ENCODE peak calls at places on chromosomes 12 and 14, in five cellular contexts. J is K562, G is lung, V is lower lobe of right lung, E is A549. I is an unnamed sample.
A peak's percentile ranks its signal among the peaks of the same experiment; 100 is the strongest.

GRCh38 chr14:89251066-89251465 is 166.0 kb downstream of the FOXN3 start:
- DNase-seq in V (no peak), E (no peak), J (no peak), G (no peak), I (peak; percentile 77)

GRCh38 chr14:74825008-74825407 is 50.9 kb downstream of the PROX2 start:
- DNase-seq in G (no peak), V (no peak), E (no peak), J (no peak), I (no peak)

GRCh38 chr12:92987846-92988621 is 58.9 kb upstream of the EEA1 start:
- DNase-seq in G (peak; percentile 32), E (no peak), J (no peak), V (peak; percentile 57), I (no peak)

GRCh38 chr12:24537241-24537860 is 411.6 kb downstream of the BCAT1 start:
- DNase-seq in G (no peak), J (no peak), E (no peak), V (no peak), I (no peak)

GRCh38 chr12:104296718-104297117 is 6.8 kb upstream of the EID3 start:
- DNase-seq in E (no peak), G (no peak), V (no peak), J (no peak), I (no peak)

GRCh38 chr14:57574617-57575288 is 81.1 kb upstream of the CCDC198 start:
- DNase-seq in J (no peak), V (no peak), E (no peak), G (no peak), I (no peak)

GRCh38 chr12:39378346-39378745 is 64.6 kb downstream of the KIF21A start:
- DNase-seq in V (no peak), G (no peak), J (no peak), E (no peak), I (no peak)

GRCh38 chr12:4276524-4277204 is 3.1 kb downstream of the CCND2 start:
- DNase-seq in J (peak; percentile 61), E (peak; percentile 76), G (peak; percentile 93), V (peak; percentile 85), I (peak; percentile 97)

GRCh38 chr12:630656-631632 is 32.3 kb downstream of the NINJ2 start:
- DNase-seq in V (peak; percentile 86), G (peak; percentile 85), E (no peak), J (no peak), I (no peak)

GRCh38 chr12:110547090-110547489 is 36.0 kb downstream of the PPTC7 start:
- DNase-seq in E (no peak), V (no peak), G (no peak), J (no peak), I (no peak)
- H3K4me3 ChIP-seq in E (no peak overlapping the region), V (no peak overlapping the region), G (no peak overlapping the region), J (no peak overlapping the region), I (no peak overlapping the region)

DNA sequence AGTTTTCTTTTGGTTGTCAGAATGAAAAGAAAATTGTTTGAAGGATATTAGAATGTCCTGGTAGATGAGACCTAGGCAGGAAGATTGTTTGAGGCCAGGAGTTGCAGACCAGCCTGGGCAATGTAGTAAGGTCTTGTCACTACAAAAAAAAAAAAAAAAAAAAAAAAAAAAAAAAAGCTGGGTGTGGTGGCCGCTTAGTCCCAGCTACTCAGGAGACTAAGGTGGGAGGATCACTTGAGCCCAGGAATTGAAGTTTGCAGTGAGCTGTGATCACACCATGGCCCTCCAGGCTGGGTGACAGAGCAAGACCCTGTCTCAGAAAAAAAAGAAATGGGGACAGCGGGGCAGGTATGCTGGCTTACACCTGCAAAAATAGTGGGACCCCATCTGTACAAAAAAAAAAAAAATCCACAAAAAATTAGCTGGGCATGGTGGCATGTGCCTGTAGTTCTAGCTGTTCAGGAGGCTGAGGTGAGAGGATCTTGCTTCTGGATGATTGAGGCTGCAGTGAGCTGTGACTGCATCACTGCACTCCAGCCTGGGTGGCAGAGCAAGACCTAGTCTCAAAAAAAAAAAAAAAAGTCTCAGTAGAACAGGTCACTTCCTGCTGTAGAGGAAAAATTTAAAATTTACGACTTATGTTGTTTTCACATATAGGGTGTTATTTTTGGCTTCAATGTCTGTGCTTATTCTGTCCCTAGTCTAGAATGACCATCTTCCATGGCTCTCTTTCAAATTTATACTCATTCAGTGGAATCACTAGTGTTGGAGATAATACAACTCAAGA is 70.7 kb downstream of the PPHLN1 start:
- DNase-seq in G (no peak), V (no peak), E (no peak), J (no peak), I (no peak)
- H3K27ac ChIP-seq in G (no peak overlapping the region), V (no peak overlapping the region), E (no peak overlapping the region), J (no peak overlapping the region), I (no peak overlapping the region)

DNA sequence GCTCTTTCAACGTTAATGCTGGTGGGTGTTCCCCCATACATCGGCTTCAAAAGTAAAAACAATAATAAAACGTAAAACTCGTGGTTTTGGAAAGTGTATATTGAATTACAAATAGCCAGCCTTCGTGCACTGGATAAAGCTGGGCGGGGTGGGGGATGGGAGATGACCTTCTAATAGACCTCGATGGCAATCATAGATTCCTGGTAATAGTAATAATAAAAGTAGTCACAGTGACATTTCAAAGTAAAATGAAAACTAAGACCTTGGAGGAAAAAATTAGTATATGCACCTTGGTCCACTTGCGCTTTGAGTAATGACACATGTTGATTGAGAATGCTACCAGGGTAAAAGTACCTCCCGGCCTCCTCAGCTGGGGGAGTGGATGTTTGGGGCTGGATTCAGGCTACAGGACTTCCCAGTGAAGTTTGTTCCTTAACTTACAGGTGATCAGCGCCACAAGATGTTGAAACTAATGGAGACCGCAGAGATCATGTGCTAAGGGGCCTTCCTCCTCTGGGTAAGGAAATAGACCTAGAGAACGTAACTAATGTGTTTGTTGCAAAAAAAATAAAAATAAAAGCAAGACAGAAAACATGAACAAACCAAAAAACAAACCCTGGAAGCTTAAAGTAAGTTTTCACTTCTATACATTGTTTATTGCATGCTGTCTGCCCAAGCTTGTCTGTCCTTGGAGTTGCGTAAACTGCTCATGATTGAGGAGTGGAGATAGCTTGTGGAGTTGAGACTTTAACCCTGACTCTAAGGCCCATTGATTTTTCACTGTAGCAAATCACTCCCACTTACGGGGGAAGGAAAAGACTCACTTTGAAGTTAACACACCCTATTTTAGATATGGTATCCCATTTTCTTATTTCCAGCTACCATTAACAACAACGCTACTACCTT is 905 bp upstream of the LRIG3 start:
- DNase-seq in V (no peak), G (no peak), J (no peak), E (no peak), I (no peak)
- H3K4me3 ChIP-seq in V (peak overlapping the region; percentile 69), G (no peak overlapping the region), J (no peak overlapping the region), E (peak overlapping the region; percentile 68), I (peak overlapping the region; percentile 90)

DNA sequence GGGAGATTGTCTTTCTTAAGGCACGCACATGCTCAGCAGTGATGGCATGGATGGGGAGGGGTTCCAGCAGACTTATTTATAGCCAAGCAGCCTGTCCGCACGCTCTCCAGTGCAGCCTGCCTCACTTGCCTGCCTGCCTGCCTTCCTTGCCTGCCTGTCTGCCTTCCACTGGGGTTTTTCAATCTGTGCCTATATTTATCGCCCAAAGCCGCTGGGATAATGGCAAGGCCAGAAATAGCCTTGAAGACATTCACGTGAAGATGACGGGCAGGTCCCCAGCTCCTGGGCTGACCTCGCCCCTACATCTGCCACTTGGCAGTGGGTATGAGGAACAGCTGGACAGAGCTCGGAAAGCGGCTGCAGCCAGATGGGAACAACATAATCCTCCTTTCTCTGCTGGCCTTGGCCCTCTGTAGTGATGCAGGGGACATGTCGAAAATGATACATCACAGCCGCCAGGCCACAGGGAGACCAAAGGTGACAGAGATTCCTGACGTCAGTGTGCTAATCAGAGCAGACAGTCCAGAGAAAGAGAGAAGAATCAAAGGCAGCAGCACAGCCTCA is 53.3 kb downstream of the PITPNM2 start:
- DNase-seq in E (no peak), V (no peak), G (no peak), J (no peak), I (no peak)
- H3K27ac ChIP-seq in E (no peak overlapping the region), V (peak overlapping the region; percentile 53), G (peak overlapping the region; percentile 55), J (no peak overlapping the region), I (no peak overlapping the region)

GRCh38 chr12:40691913-40692616 is at the start of gene CNTN1:
- DNase-seq in V (peak; percentile 57), J (no peak), E (peak; percentile 99), G (peak; percentile 61), I (no peak)
- H3K4me3 ChIP-seq in V (peak within 1 kb of the TSS; percentile 59), J (no peak within 1 kb of the TSS), E (peak within 1 kb of the TSS; percentile 91), G (peak within 1 kb of the TSS; percentile 18), I (no peak within 1 kb of the TSS)

GRCh38 chr12:7835766-7836165 is 36.9 kb downstream of the SLC2A14 start:
- DNase-seq in J (no peak), E (no peak), G (no peak), V (no peak), I (no peak)
- H3K27ac ChIP-seq in J (no peak overlapping the region), E (no peak overlapping the region), G (no peak overlapping the region), V (no peak overlapping the region), I (no peak overlapping the region)

I was measured in osteoblast.